ENCODE peak calls at places on chromosomes 2 and 18, in six cellular contexts. L is lung microvascular endothelial cell; V is IMR-90; K is activated naive CD4-positive, alpha-beta T cell treated with anti-CD3 and anti-CD28 coated beads, Interleukin-2, amount 10 ng/mL, durations not matched to agents 7 days and 5 days; N is breast epithelium; T is T-helper 9 cell. X is an unnamed sample.

GRCh38 chr2:69716555-69717120 is 25.3 kb upstream of the ANXA4 start:
- DNase-seq in L (no peak), V (peak), K (no peak), N (no peak), T (no peak), X (no peak)

GRCh38 chr2:7490672-7491071 is 573.5 kb downstream of the RNF144A start:
- DNase-seq in L (no peak), V (no peak), K (no peak), N (no peak), T (no peak), X (no peak)

GRCh38 chr2:175932675-175933074 is 69.4 kb downstream of the LNPK start:
- DNase-seq in L (no peak), V (no peak), K (no peak), N (no peak), T (no peak), X (no peak)

GRCh38 chr2:157918319-157918718 is 42.2 kb upstream of the ACVR1 start:
- DNase-seq in L (no peak), V (no peak), K (no peak), N (no peak), T (no peak), X (no peak)

GRCh38 chr2:160061533-160062282 is 707 bp downstream of the PLA2R1 start:
- DNase-seq in L (no peak), V (no peak), K (no peak), N (no peak), T (no peak), X (no peak)

GRCh38 chr2:121279476-121279875 is 5.5 kb downstream of the TFCP2L1 start:
- DNase-seq in L (no peak), V (no peak), K (no peak), N (peak), T (no peak), X (no peak)

GRCh38 chr2:44950646-44951045 is 9.1 kb downstream of the SIX3 start:
- DNase-seq in L (no peak), V (no peak), K (no peak), N (no peak), T (no peak), X (no peak)

GRCh38 chr18:24490545-24490944 is 30.1 kb downstream of the HRH4 start:
- DNase-seq in L (peak), V (peak), K (no peak), N (no peak), T (no peak), X (peak)

GRCh38 chr2:236343400-236344161 is 79.4 kb upstream of the ASB18 start:
- DNase-seq in L (peak), V (peak), K (peak), N (no peak), T (peak), X (peak)

GRCh38 chr2:132488491-132488890 is 71.9 kb downstream of the GPR39 start:
- DNase-seq in L (no peak), V (no peak), K (no peak), N (no peak), T (no peak), X (no peak)

GRCh38 chr18:12366379-12366778 is 10.6 kb downstream of the AFG3L2 start:
- DNase-seq in L (no peak), V (no peak), K (no peak), N (no peak), T (no peak), X (no peak)

GRCh38 chr2:85799215-85799956 is 45.6 kb downstream of the ATOH8 start:
- DNase-seq in L (peak), V (no peak), K (no peak), N (peak), T (no peak), X (peak)

GRCh38 chr2:27507293-27507692 is 10.7 kb downstream of the GCKR start:
- DNase-seq in L (no peak), V (no peak), K (no peak), N (no peak), T (no peak), X (no peak)

GRCh38 chr18:48931680-48932461 is 18.9 kb downstream of the SMAD7 start:
- DNase-seq in L (no peak), V (no peak), K (no peak), N (no peak), T (no peak), X (peak)

GRCh38 chr2:205698556-205699282 is 16.4 kb downstream of the NRP2 start:
- DNase-seq in L (peak), V (peak), K (no peak), N (no peak), T (no peak), X (peak)